ENCODE peak calls at places on chromosomes 5 and 9, in seven cellular contexts. S is brain microvascular endothelial cell, J is psoas muscle, T is dorsolateral prefrontal cortex, E is GM23338, U is IMR-90, W is heart left ventricle. I is an unnamed sample.

GRCh38 chr9:111108946-111109345 is 70.7 kb upstream of the LPAR1 start:
- DNase-seq in S (peak; percentile 34), J (no peak), T (no peak), E (no peak), U (peak; percentile 90), W (no peak), I (no peak)

GRCh38 chr5:96936431-96937221 is 746 bp downstream of the LNPEP start:
- DNase-seq in S (no peak), J (peak; percentile 25), T (peak; percentile 15), E (peak; percentile 53), U (peak; percentile 31), W (peak; percentile 45), I (peak; percentile 45)

GRCh38 chr5:77774981-77775772 is 962 bp downstream of the TBCA start:
- DNase-seq in S (peak; percentile 42), J (no peak), T (no peak), E (peak; percentile 50), U (no peak), W (no peak), I (peak; percentile 29)

GRCh38 chr9:80004687-80005086 is 432.9 kb downstream of the TLE4 start:
- DNase-seq in S (no peak), J (no peak), T (no peak), E (no peak), U (no peak), W (no peak), I (no peak)

GRCh38 chr9:125758986-125759811 is 12.0 kb downstream of the PBX3 start:
- DNase-seq in S (no peak), J (no peak), T (peak; percentile 17), E (peak; percentile 39), U (no peak), W (peak; percentile 10), I (no peak)

GRCh38 chr9:77793909-77794308 is 145.8 kb upstream of the GNA14 start:
- DNase-seq in S (no peak), J (no peak), T (no peak), E (no peak), U (peak; percentile 7), W (no peak), I (no peak)

GRCh38 chr5:112653638-112654037 is 84.0 kb upstream of the APC start:
- DNase-seq in S (no peak), J (no peak), T (no peak), E (no peak), U (no peak), W (no peak), I (no peak)

GRCh38 chr5:84830265-84830664 is 445.6 kb upstream of the EDIL3 start:
- DNase-seq in S (no peak), J (peak; percentile 9), T (no peak), E (no peak), U (no peak), W (peak; percentile 8), I (no peak)

GRCh38 chr5:127492854-127493738 is 24.3 kb upstream of the PRRC1 start:
- DNase-seq in S (peak; percentile 4), J (no peak), T (no peak), E (peak; percentile 56), U (peak; percentile 36), W (no peak), I (peak; percentile 55)

GRCh38 chr5:134026521-134027202 is 21.9 kb upstream of the VDAC1 start:
- DNase-seq in S (peak; percentile 71), J (no peak), T (no peak), E (peak; percentile 91), U (peak; percentile 63), W (no peak), I (peak; percentile 87)

GRCh38 chr5:67971223-67971830 is 244.2 kb upstream of the PIK3R1 start:
- DNase-seq in S (no peak), J (peak; percentile 23), T (no peak), E (no peak), U (peak; percentile 25), W (no peak), I (peak; percentile 25)

GRCh38 chr5:35854248-35854647 is 2.4 kb upstream of the IL7R start:
- DNase-seq in S (no peak), J (no peak), T (no peak), E (no peak), U (no peak), W (no peak), I (no peak)

GRCh38 chr9:136662656-136663310 is at the start of gene EGFL7:
- DNase-seq in S (no peak), J (no peak), T (no peak), E (no peak), U (no peak), W (peak; percentile 90), I (no peak)

GRCh38 chr9:70614786-70615565 is 200.5 kb upstream of the KLF9 start:
- DNase-seq in S (no peak), J (no peak), T (peak; percentile 68), E (no peak), U (no peak), W (peak; percentile 42), I (no peak)

GRCh38 chr9:114088571-114089170 is 10.4 kb downstream of the KIF12 start:
- DNase-seq in S (no peak), J (no peak), T (no peak), E (no peak), U (no peak), W (no peak), I (no peak)

GRCh38 chr9:5509573-5509972 is 758 bp upstream of the PDCD1LG2 start:
- DNase-seq in S (peak; percentile 84), J (no peak), T (no peak), E (no peak), U (peak; percentile 99), W (no peak), I (peak; percentile 15)

GRCh38 chr5:112930082-112930344 is 8.0 kb upstream of the REEP5 start:
- DNase-seq in S (no peak), J (no peak), T (no peak), E (no peak), U (no peak), W (no peak), I (no peak)

GRCh38 chr9:22147818-22148573 is 138.9 kb upstream of the CDKN2B start:
- DNase-seq in S (peak; percentile 98), J (no peak), T (no peak), E (no peak), U (peak; percentile 98), W (no peak), I (peak; percentile 60)

GRCh38 chr9:84241817-84242356 is 98.7 kb downstream of the SLC28A3 start:
- DNase-seq in S (no peak), J (no peak), T (no peak), E (no peak), U (no peak), W (no peak), I (no peak)

GRCh38 chr5:161851691-161852299 is 3.9 kb downstream of the GABRA1 start:
- DNase-seq in S (no peak), J (no peak), T (no peak), E (peak; percentile 22), U (no peak), W (no peak), I (peak; percentile 13)

GRCh38 chr9:17005085-17005484 is 129.8 kb upstream of the CNTLN start:
- DNase-seq in S (peak; percentile 72), J (peak; percentile 17), T (no peak), E (peak; percentile 67), U (peak; percentile 81), W (peak; percentile 37), I (no peak)

GRCh38 chr5:181235323-181235688 is 8.4 kb downstream of the RACK1 start:
- DNase-seq in S (no peak), J (no peak), T (no peak), E (no peak), U (no peak), W (no peak), I (no peak)

GRCh38 chr9:114278356-114278755 is 44.5 kb upstream of the ORM1 start:
- DNase-seq in S (no peak), J (no peak), T (no peak), E (no peak), U (no peak), W (no peak), I (no peak)

GRCh38 chr9:80874276-80874675 is 815.1 kb downstream of the TLE1 start:
- DNase-seq in S (peak; percentile 42), J (no peak), T (no peak), E (no peak), U (peak; percentile 89), W (no peak), I (peak; percentile 62)

GRCh38 chr5:1542755-1543154 is 19.0 kb upstream of the LPCAT1 start:
- DNase-seq in S (no peak), J (peak; percentile 60), T (no peak), E (no peak), U (no peak), W (no peak), I (peak; percentile 97)

GRCh38 chr5:92748072-92748676 is 832.8 kb downstream of the NR2F1-AS1 start:
- DNase-seq in S (no peak), J (no peak), T (no peak), E (no peak), U (no peak), W (no peak), I (no peak)
- TF ChIP-seq CTCF in S (no peak), J (no peak), T (no peak), E (no peak), U (no peak), W (no peak), I (no peak)

GRCh38 chr5:103271570-103272289 is 13.2 kb downstream of the MACIR start:
- DNase-seq in S (no peak), J (no peak), T (no peak), E (no peak), U (peak; percentile 11), W (no peak), I (no peak)
- H3K27ac ChIP-seq in S (peak overlapping the region; percentile 2), J (no peak overlapping the region), T (peak overlapping the region; percentile 47), E (no peak overlapping the region), U (no peak overlapping the region), W (no peak overlapping the region), I (no peak overlapping the region)

GRCh38 chr5:28468121-28468520 is 1429.7 kb upstream of the CDH9 start:
- DNase-seq in S (no peak), J (no peak), T (no peak), E (no peak), U (no peak), W (no peak), I (no peak)

GRCh38 chr5:28473531-28474107 is 1435.2 kb upstream of the CDH9 start:
- DNase-seq in S (peak; percentile 24), J (no peak), T (no peak), E (peak; percentile 67), U (no peak), W (no peak), I (peak; percentile 6)
- TF ChIP-seq CTCF in S (peak; percentile 38), J (no peak), T (no peak), E (peak; percentile 75), U (no peak), W (no peak), I (peak; percentile 13)

DNA sequence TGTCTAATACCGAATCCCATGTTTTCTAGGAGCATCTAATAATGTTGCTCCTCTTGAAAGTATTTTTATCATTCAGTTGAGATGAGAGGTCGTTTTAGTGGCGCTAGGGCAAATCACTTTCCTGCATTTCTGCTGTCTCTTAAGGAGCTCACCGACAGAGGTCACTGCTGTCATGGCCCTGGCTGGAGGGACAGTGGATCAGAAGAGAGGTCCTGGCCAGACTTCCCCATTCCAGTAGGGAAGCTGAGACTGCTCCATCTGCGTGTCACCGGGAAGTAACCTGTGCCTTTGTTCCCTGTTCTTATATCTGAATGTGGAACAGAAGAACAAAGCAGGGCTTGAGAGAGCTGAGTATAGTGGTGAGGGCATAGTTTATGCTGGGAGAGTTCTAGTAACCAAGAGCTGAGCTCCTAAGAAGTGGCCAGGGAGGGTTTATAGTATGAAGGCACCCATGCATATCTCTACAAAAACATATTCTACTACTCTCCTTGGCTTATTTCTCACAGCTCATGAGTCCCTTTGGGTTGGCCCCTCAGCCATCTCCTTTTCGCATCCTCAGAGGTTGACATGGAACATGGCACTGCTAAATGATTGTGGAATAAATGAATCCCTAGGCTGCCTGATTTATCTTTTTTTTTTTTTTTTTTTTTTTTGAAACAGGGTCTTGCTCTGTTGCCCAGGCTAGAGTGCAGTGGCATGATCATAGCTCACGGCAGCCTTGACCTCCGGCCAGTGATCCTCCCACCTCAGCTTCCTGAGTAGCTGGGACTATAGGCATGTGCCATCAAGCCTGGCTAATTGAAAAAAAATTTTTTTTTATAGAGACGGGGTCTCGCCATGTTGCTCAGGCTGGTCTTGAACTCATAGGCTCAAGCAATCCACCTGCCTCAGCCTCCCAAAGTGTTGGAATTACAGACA is 27.2 kb downstream of the ATP6V0E1 start:
- DNase-seq in S (no peak), J (peak; percentile 40), T (peak; percentile 68), E (peak; percentile 70), U (peak; percentile 32), W (peak; percentile 63), I (no peak)
- H3K27ac ChIP-seq in S (no peak overlapping the region), J (no peak overlapping the region), T (peak overlapping the region; percentile 19), E (no peak overlapping the region), U (peak overlapping the region; percentile 24), W (peak overlapping the region; percentile 68), I (no peak overlapping the region)